ENCODE peak calls at places on chromosomes 5 and 9, in six cellular contexts. Q is GM12878, Y is A549, S is HepG2, R is K562, N is endothelial cell of umbilical vein. I is an unnamed sample.

GRCh38 chr9:8419871-8420270 is 620.3 kb upstream of the DMAC1 start:
- DNase-seq in N (no peak), S (no peak), Q (no peak), R (no peak), Y (no peak), I (no peak)

GRCh38 chr5:65482280-65482726 is 583 bp upstream of the ADAMTS6 start:
- DNase-seq in R (no peak), Q (no peak), S (no peak), N (peak), Y (no peak), I (peak)

GRCh38 chr5:143340891-143341685 is 62.4 kb downstream of the NR3C1 start:
- DNase-seq in N (peak), Y (no peak), Q (no peak), R (no peak), S (no peak), I (no peak)

GRCh38 chr5:1660511-1660910 is 136.8 kb upstream of the LPCAT1 start:
- DNase-seq in N (no peak), R (no peak), Q (no peak), S (no peak), Y (no peak), I (no peak)

GRCh38 chr9:123536455-123536868 is 180.5 kb downstream of the CRB2 start:
- DNase-seq in R (no peak), Q (peak), Y (no peak), N (no peak), S (no peak), I (no peak)

GRCh38 chr9:38068616-38068865 is 486 bp downstream of the SHB start:
- DNase-seq in Y (no peak), S (no peak), R (peak), Q (no peak), N (peak), I (peak)

GRCh38 chr9:85743290-85744128 is 1.8 kb upstream of the AGTPBP1 start:
- DNase-seq in Y (peak), R (peak), N (no peak), S (peak), Q (no peak), I (peak)

GRCh38 chr5:154997746-154998145 is 15.8 kb upstream of the KIF4B start:
- DNase-seq in Q (no peak), R (no peak), Y (no peak), N (peak), S (no peak), I (no peak)

GRCh38 chr5:169443249-169443784 is 140.3 kb upstream of the SPDL1 start:
- DNase-seq in N (no peak), R (peak), S (no peak), Y (no peak), Q (no peak), I (no peak)

GRCh38 chr5:103458497-103459040 is 104.0 kb downstream of the NUDT12 start:
- DNase-seq in N (no peak), Q (no peak), S (no peak), Y (no peak), R (no peak), I (no peak)

GRCh38 chr9:15211994-15212501 is 95.0 kb downstream of the TTC39B start:
- DNase-seq in S (peak), R (no peak), Y (no peak), N (no peak), Q (no peak), I (no peak)

GRCh38 chr5:14882658-14883580 is 11.3 kb upstream of the ANKH start:
- DNase-seq in R (no peak), Y (no peak), S (no peak), Q (no peak), N (no peak), I (no peak)

GRCh38 chr5:132850066-132850465 is 16.2 kb downstream of the GDF9 start:
- DNase-seq in Y (no peak), Q (no peak), S (no peak), N (no peak), R (no peak), I (no peak)

GRCh38 chr9:133008824-133009223 is 22.0 kb upstream of the GTF3C5 start:
- DNase-seq in R (no peak), S (no peak), Y (no peak), N (no peak), Q (no peak), I (peak)

GRCh38 chr9:126952180-126952960 is 37.8 kb downstream of the RALGPS1 start:
- DNase-seq in N (no peak), S (no peak), R (no peak), Y (no peak), Q (no peak), I (no peak)

GRCh38 chr9:109229682-109230081 is 62.6 kb upstream of the FRRS1L start:
- DNase-seq in Q (no peak), Y (no peak), N (no peak), R (no peak), S (no peak), I (no peak)

GRCh38 chr5:132074091-132074771 is 642 bp downstream of the CSF2 start:
- DNase-seq in Q (no peak), N (no peak), S (no peak), Y (no peak), R (no peak), I (no peak)

GRCh38 chr5:122951658-122952057 is 84.9 kb downstream of the PPIC start:
- DNase-seq in Q (no peak), S (no peak), Y (no peak), N (no peak), R (no peak), I (no peak)

GRCh38 chr9:4327504-4328191 is 27.8 kb upstream of the GLIS3 start:
- DNase-seq in Q (no peak), Y (no peak), S (no peak), R (no peak), N (peak), I (peak)

GRCh38 chr5:150021491-150022162 is 21.1 kb downstream of the HMGXB3 start:
- DNase-seq in R (no peak), Q (no peak), Y (no peak), N (peak), S (no peak), I (no peak)

GRCh38 chr9:5453004-5453403 is 2.7 kb downstream of the CD274 start:
- DNase-seq in N (no peak), S (no peak), Q (no peak), Y (no peak), R (no peak), I (no peak)

GRCh38 chr5:36724429-36725332 is 118.3 kb downstream of the SLC1A3 start:
- DNase-seq in R (peak), S (no peak), N (no peak), Q (peak), Y (peak), I (peak)

GRCh38 chr5:5135957-5136676 is 4.0 kb upstream of the ADAMTS16 start:
- DNase-seq in R (no peak), Y (peak), N (no peak), S (peak), Q (no peak), I (no peak)

GRCh38 chr9:83027153-83027867 is 35.6 kb downstream of the RASEF start:
- DNase-seq in Q (no peak), R (no peak), S (peak), N (no peak), Y (peak), I (no peak)

GRCh38 chr9:91485006-91485405 is 61.4 kb upstream of the NFIL3 start:
- DNase-seq in S (no peak), N (no peak), Y (no peak), Q (no peak), R (no peak), I (no peak)

GRCh38 chr9:102087141-102087540 is 348.7 kb upstream of the GRIN3A start:
- DNase-seq in Y (no peak), S (no peak), Q (no peak), R (no peak), N (no peak), I (no peak)

GRCh38 chr5:16773990-16774389 is 157.2 kb upstream of the RETREG1 start:
- DNase-seq in N (no peak), Q (no peak), S (no peak), Y (no peak), R (no peak), I (no peak)

GRCh38 chr5:148740966-148741742 is 85.3 kb upstream of the ADRB2 start:
- DNase-seq in N (peak), R (peak), S (peak), Y (peak), Q (no peak), I (peak)
- TF ChIP-seq MYC in N (no peak), R (no peak), S (no peak), Y (no peak), Q (no peak), I (no peak)

DNA sequence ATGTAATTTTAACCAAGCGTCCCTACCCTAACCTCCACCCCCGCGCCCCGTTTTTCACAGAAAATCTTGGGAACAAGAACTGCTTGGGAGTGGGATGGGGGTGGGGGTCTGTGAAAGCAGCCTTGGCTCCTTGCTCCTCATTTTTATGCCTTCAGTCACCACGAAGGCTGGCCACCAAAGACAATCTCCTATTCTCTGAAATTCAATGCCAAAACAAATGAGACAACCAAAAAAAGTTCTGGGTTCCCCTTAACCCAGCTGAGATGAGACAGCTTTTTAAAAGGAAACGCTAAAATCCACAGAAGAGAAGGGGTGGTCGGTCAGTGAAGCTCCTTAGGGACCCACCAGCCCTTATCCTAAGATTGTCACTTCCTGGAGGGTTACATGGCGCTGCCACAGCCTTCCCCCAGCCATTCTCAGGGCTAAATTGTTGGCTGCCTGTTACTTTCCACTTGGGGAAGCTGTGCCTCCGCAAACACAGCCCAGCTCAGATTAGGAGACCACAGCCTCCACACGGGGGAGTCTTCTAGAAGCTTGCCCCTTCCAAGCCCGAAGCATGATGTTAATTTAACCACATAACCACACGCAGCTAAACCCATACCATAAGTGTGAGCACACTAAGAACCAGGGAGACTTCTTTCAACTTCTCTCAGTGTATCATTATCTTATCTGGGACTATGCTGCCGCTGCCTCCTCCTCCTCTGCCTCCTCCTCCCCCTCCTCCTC is 136.3 kb downstream of the FOXD1 start:
- DNase-seq in R (peak), Y (no peak), Q (no peak), N (no peak), S (no peak), I (peak)
- TF ChIP-seq MYC in R (no peak), Y (no peak), Q (no peak), N (no peak), S (no peak), I (no peak)

GRCh38 chr5:32265902-32266301 is 46.8 kb downstream of the MTMR12 start:
- DNase-seq in Y (no peak), S (no peak), N (no peak), Q (no peak), R (peak), I (no peak)
- TF ChIP-seq MYC in Y (no peak), S (no peak), N (no peak), Q (no peak), R (no peak), I (no peak)

DNA sequence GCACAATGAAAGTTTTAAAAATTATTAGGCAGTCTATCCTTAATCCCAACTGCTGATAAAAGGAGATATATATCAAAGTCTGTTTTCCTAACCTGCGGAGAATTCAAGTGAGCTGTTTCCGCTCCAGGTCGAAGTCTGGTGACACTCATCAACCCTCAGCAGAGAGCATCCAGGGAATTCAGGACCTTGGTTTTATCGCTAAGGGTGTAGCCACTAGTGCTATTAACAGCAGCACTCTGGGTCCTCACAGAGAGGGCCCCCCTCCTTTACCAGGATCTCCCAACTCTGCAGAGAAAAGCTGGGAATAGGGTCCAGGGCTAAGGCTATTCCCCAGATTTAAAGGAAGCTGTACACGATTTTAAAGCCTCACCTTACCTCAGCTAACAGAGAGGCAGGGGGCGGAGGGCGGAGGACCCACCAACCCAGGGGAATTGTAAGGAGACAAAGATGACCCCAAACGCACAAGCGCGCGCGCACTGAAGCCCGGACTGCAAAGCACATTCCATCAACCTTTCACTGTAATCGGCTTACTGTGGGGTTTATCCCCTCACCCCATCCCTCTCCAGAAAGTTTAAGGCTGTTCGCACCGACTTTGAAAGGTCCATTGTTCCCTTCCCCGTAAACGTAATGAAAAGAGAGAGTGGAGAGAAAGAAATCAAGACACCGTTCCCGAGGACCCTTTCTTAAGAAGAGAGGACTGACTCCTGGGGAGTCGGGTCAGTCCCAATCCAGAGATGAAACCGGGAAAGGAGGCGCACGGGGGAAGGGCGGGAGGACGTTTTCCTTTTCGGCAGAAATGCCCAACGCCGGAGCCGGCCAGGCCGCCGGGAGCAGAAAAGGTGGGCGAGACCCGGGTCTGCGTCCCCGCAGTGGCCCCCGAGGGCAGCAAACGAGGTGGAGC is 642 bp downstream of the CEMIP2 start:
- DNase-seq in S (no peak), Y (no peak), R (peak), Q (no peak), N (peak), I (no peak)
- TF ChIP-seq MYC in S (no peak), Y (no peak), R (no peak), Q (no peak), N (no peak), I (no peak)

GRCh38 chr9:100099722-100100042 is 639 bp downstream of the INVS start:
- DNase-seq in Y (no peak), S (peak), Q (no peak), R (peak), N (no peak), I (no peak)

GRCh38 chr9:100096378-100096916 is 2.4 kb downstream of the ERP44 start:
- DNase-seq in S (no peak), N (no peak), R (peak), Y (no peak), Q (no peak), I (no peak)

GRCh38 chr9:100098887-100099721 is at the start of the genes ERP44 and INVS:
- DNase-seq in Q (peak), S (peak), N (peak), Y (peak), R (peak), I (peak)

GRCh38 chr9:100100268-100100667 is 1.2 kb downstream of the INVS start:
- DNase-seq in Q (no peak), N (no peak), Y (no peak), R (peak), S (no peak), I (peak)

DNA sequence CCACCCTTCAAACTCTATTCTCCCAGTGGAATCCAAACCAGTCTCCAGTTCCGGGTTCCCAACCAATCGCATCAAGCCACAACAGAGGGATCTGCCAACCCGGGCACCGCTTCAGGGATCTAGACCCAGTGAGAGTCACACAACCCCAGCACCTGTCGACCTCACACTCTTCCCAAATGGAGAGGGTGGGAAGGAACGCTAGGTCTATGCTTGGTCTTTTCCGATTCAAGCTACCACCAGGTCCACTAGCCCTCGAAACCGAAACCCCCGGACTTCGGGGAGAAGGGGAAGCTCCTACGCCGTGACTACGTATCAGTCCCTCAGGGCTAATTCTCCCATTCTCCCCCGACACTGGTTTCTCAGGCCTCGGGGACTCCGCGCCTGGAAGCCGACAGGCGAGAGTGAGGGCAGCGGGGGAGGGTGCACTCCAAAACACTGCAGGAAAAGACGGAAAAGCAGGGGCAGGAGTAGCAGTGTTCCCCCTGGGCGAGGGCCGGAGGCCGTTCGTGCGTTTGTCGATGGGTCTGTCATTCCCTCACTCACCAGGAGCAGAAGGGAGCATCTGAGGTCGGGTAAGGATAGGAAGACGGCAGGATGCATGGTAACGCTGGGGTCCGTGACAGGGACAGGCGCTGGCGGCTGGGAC is 436 bp downstream of the ERP44 start:
- DNase-seq in Y (peak), S (peak), R (peak), N (peak), Q (no peak), I (peak)
- TF ChIP-seq MYC in Y (no peak), S (no peak), R (no peak), N (no peak), Q (no peak), I (no peak)

GRCh38 chr9:76593011-76593347 is 134.0 kb downstream of the GCNT1 start:
- DNase-seq in R (no peak), Q (no peak), N (no peak), Y (no peak), S (no peak), I (peak)

GRCh38 chr9:76592105-76593010 is 133.4 kb downstream of the GCNT1 start:
- DNase-seq in R (no peak), N (no peak), S (no peak), Y (no peak), Q (no peak), I (peak)

GRCh38 chr9:76595645-76596044 is 136.7 kb downstream of the GCNT1 start:
- DNase-seq in R (no peak), S (no peak), Y (no peak), N (no peak), Q (no peak), I (peak)

GRCh38 chr9:76591256-76591950 is 132.4 kb downstream of the GCNT1 start:
- DNase-seq in S (no peak), Q (no peak), Y (no peak), R (no peak), N (no peak), I (peak)

GRCh38 chr9:76594764-76595410 is 135.9 kb downstream of the GCNT1 start:
- DNase-seq in Y (no peak), S (no peak), R (no peak), Q (no peak), N (no peak), I (peak)
- TF ChIP-seq MYC in Y (no peak), S (no peak), R (no peak), Q (no peak), N (no peak), I (no peak)

GRCh38 chr9:137970686-137971476 is 93.3 kb downstream of the CACNA1B start:
- DNase-seq in Q (no peak), Y (no peak), R (no peak), S (peak), N (no peak), I (no peak)

GRCh38 chr9:137970098-137970497 is 92.5 kb downstream of the CACNA1B start:
- DNase-seq in S (no peak), Y (no peak), Q (no peak), R (no peak), N (no peak), I (no peak)

GRCh38 chr9:137972988-137973470 is 95.4 kb downstream of the CACNA1B start:
- DNase-seq in S (no peak), Q (no peak), R (no peak), N (no peak), Y (no peak), I (no peak)

GRCh38 chr9:137972355-137972987 is 94.9 kb downstream of the CACNA1B start:
- DNase-seq in Y (no peak), N (no peak), S (no peak), R (no peak), Q (no peak), I (no peak)

DNA sequence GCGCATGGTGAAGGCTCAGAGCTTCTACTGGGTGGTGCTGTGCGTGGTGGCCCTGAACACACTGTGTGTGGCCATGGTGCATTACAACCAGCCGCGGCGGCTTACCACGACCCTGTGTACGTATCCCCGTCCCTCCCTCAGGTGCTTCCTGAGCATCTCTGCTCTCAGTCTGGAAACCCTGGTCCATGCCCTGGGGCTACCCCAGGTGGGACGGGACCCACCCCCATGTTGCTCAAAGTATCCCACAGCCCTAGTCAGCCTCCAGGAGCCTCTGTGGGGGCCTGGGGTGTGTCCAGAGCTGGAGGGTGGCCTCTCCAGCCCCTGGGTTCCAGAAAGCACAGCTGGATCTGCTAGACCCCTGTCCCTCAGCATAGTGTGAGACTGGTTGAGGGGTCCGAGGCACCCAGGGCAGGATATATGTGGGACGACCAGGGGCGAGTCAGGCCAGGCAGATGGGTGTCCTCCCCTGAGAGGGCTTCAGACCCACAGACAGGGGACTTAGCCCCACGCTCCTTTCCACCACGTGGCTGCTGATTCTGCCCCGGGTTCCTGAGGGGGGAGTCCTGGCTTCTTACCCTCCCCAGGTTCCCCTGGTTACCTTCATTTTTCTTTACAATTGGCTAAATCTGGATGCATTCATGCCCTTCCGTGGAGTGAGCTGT is 94.0 kb downstream of the CACNA1B start:
- DNase-seq in Q (no peak), N (no peak), Y (no peak), S (no peak), R (no peak), I (no peak)
- TF ChIP-seq MYC in Q (no peak), N (no peak), Y (no peak), S (no peak), R (no peak), I (no peak)

DNA sequence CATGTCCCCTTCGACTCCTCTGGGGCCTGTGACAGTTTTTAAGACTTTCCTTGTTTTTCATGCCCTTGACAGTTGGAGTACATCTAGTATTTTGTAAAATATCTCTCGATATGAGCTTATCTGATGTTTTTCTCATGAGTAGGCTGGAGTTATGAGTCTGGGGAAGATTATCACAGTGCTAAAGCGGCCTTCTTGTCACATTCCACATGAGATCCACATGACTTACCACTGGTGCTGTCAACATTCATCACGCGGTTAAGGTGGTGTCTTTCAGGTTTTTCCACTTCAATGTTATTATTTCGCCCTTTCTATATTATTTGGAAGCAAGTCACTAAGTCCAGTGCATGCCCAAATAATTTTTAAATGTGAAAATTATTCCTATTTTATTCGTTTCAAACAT is 17.1 kb upstream of the CAST start:
- DNase-seq in Y (no peak), N (no peak), R (no peak), S (no peak), Q (no peak), I (no peak)
- TF ChIP-seq MYC in Y (no peak), N (no peak), R (no peak), S (no peak), Q (no peak), I (no peak)

I was measured in NB4.